ENCODE peak calls at places on chromosome 5, in five cellular contexts. One of them, this sample, is unnamed.

GRCh38 chr5:154934881-154935280 is 3.1 kb downstream of the GEMIN5 start:
- DNase-seq in GM20000: no peak
- DNase-seq in HFF-Myc: no peak
- DNase-seq in spleen: no peak
- DNase-seq in transverse colon: no peak
- DNase-seq in this sample: no peak

GRCh38 chr5:76801803-76802195 is 17.0 kb upstream of the F2RL1 start:
- DNase-seq in GM20000: no peak
- DNase-seq in HFF-Myc: no peak
- DNase-seq in transverse colon: no peak
- DNase-seq in spleen: no peak
- DNase-seq in this sample: no peak

GRCh38 chr5:181207214-181207959 is 2.4 kb upstream of the TRIM7 start:
- DNase-seq in spleen: peak; percentile 85
- DNase-seq in HFF-Myc: peak; percentile 87
- DNase-seq in GM20000: peak; percentile 63
- DNase-seq in transverse colon: peak; percentile 80
- DNase-seq in this sample: peak; percentile 74

GRCh38 chr5:173202266-173202875 is 32.6 kb downstream of the NKX2-5 start:
- DNase-seq in HFF-Myc: no peak
- DNase-seq in transverse colon: no peak
- DNase-seq in GM20000: no peak
- DNase-seq in spleen: no peak
- DNase-seq in this sample: no peak

GRCh38 chr5:167759411-167759821 is 532.0 kb upstream of the WWC1 start:
- DNase-seq in transverse colon: no peak
- DNase-seq in HFF-Myc: no peak
- DNase-seq in spleen: no peak
- DNase-seq in GM20000: no peak
- DNase-seq in this sample: no peak

GRCh38 chr5:107604146-107604910 is 66.4 kb downstream of the EFNA5 start:
- DNase-seq in spleen: no peak
- DNase-seq in GM20000: no peak
- DNase-seq in HFF-Myc: no peak
- DNase-seq in transverse colon: no peak
- DNase-seq in this sample: no peak

GRCh38 chr5:73544429-73545402 is 20.7 kb downstream of the ANKRA2 start:
- DNase-seq in GM20000: no peak
- DNase-seq in HFF-Myc: no peak
- DNase-seq in spleen: no peak
- DNase-seq in transverse colon: peak; percentile 82
- DNase-seq in this sample: no peak

GRCh38 chr5:119221330-119221729 is 134.5 kb upstream of the TNFAIP8 start:
- DNase-seq in transverse colon: no peak
- DNase-seq in HFF-Myc: no peak
- DNase-seq in spleen: no peak
- DNase-seq in GM20000: no peak
- DNase-seq in this sample: no peak

GRCh38 chr5:87120518-87121314 is 147.0 kb upstream of the RASA1 start:
- DNase-seq in transverse colon: no peak
- DNase-seq in GM20000: no peak
- DNase-seq in spleen: no peak
- DNase-seq in HFF-Myc: peak; percentile 79
- DNase-seq in this sample: peak; percentile 74

GRCh38 chr5:139910901-139911300 is 115.3 kb downstream of the PSD2 start:
- DNase-seq in GM20000: no peak
- DNase-seq in transverse colon: no peak
- DNase-seq in HFF-Myc: no peak
- DNase-seq in spleen: peak; percentile 38
- DNase-seq in this sample: no peak

GRCh38 chr5:180644825-180645608 is 4.4 kb downstream of the FLT4 start:
- DNase-seq in GM20000: no peak
- DNase-seq in transverse colon: peak; percentile 6
- DNase-seq in HFF-Myc: no peak
- DNase-seq in spleen: peak; percentile 90
- DNase-seq in this sample: no peak

GRCh38 chr5:119315516-119315949 is 40.3 kb upstream of the TNFAIP8 start:
- DNase-seq in GM20000: peak; percentile 69
- DNase-seq in HFF-Myc: no peak
- DNase-seq in transverse colon: no peak
- DNase-seq in spleen: peak; percentile 77
- DNase-seq in this sample: no peak

GRCh38 chr5:98694902-98695301 is 78.6 kb upstream of the RGMB start:
- DNase-seq in spleen: no peak
- DNase-seq in transverse colon: no peak
- DNase-seq in HFF-Myc: no peak
- DNase-seq in GM20000: no peak
- DNase-seq in this sample: no peak

GRCh38 chr5:117713585-117714198 is 1139.1 kb upstream of the SEMA6A start:
- DNase-seq in HFF-Myc: no peak
- DNase-seq in spleen: no peak
- DNase-seq in GM20000: no peak
- DNase-seq in transverse colon: no peak
- DNase-seq in this sample: no peak

GRCh38 chr5:43631182-43631910 is 28.4 kb downstream of the NNT start:
- DNase-seq in transverse colon: peak; percentile 19
- DNase-seq in HFF-Myc: peak; percentile 88
- DNase-seq in GM20000: peak; percentile 45
- DNase-seq in spleen: no peak
- DNase-seq in this sample: no peak

GRCh38 chr5:179427676-179428056 is 82.4 kb upstream of the ADAMTS2 start:
- DNase-seq in spleen: peak; percentile 68
- DNase-seq in HFF-Myc: no peak
- DNase-seq in transverse colon: no peak
- DNase-seq in GM20000: no peak
- DNase-seq in this sample: no peak

GRCh38 chr5:142014911-142015584 is 2.2 kb upstream of the GNPDA1 start:
- DNase-seq in GM20000: peak; percentile 75
- DNase-seq in transverse colon: no peak
- DNase-seq in spleen: no peak
- DNase-seq in HFF-Myc: peak; percentile 40
- DNase-seq in this sample: no peak

GRCh38 chr5:74945561-74946165 is 79.5 kb upstream of the FAM169A start:
- DNase-seq in transverse colon: no peak
- DNase-seq in HFF-Myc: no peak
- DNase-seq in spleen: no peak
- DNase-seq in GM20000: peak; percentile 14
- DNase-seq in this sample: no peak

GRCh38 chr5:53926026-53926425 is 365.6 kb downstream of the NDUFS4 start:
- DNase-seq in spleen: no peak
- DNase-seq in HFF-Myc: no peak
- DNase-seq in transverse colon: no peak
- DNase-seq in GM20000: no peak
- DNase-seq in this sample: no peak

GRCh38 chr5:141881886-141882285 is 3.7 kb upstream of the PCDH1 start:
- DNase-seq in transverse colon: no peak
- DNase-seq in spleen: no peak
- DNase-seq in GM20000: no peak
- DNase-seq in HFF-Myc: no peak
- DNase-seq in this sample: no peak

GRCh38 chr5:89595065-89595464 is 712.1 kb upstream of the MEF2C start:
- DNase-seq in GM20000: no peak
- DNase-seq in HFF-Myc: no peak
- DNase-seq in spleen: no peak
- DNase-seq in transverse colon: no peak
- DNase-seq in this sample: no peak

GRCh38 chr5:154677921-154678320 is 77.3 kb upstream of the LARP1 start:
- DNase-seq in transverse colon: no peak
- DNase-seq in HFF-Myc: no peak
- DNase-seq in spleen: no peak
- DNase-seq in GM20000: no peak
- DNase-seq in this sample: no peak

GRCh38 chr5:154242964-154243376 is 52.4 kb downstream of the GALNT10 start:
- DNase-seq in HFF-Myc: no peak
- DNase-seq in GM20000: peak; percentile 31
- DNase-seq in spleen: no peak
- DNase-seq in transverse colon: no peak
- DNase-seq in this sample: no peak

GRCh38 chr5:16856531-16856930 is 79.6 kb downstream of the MYO10 start:
- DNase-seq in GM20000: no peak
- DNase-seq in spleen: no peak
- DNase-seq in transverse colon: no peak
- DNase-seq in HFF-Myc: no peak
- DNase-seq in this sample: no peak

GRCh38 chr5:172594431-172594830 is 46.6 kb upstream of the NEURL1B start:
- DNase-seq in GM20000: no peak
- DNase-seq in HFF-Myc: no peak
- DNase-seq in spleen: no peak
- DNase-seq in transverse colon: no peak
- DNase-seq in this sample: no peak

GRCh38 chr5:35046754-35047153 is 995 bp downstream of the AGXT2 start:
- DNase-seq in spleen: no peak
- DNase-seq in GM20000: no peak
- DNase-seq in HFF-Myc: peak; percentile 74
- DNase-seq in transverse colon: no peak
- DNase-seq in this sample: peak; percentile 85

GRCh38 chr5:109298794-109299193 is 111.0 kb downstream of the PJA2 start:
- DNase-seq in GM20000: no peak
- DNase-seq in transverse colon: no peak
- DNase-seq in HFF-Myc: no peak
- DNase-seq in spleen: no peak
- DNase-seq in this sample: no peak

GRCh38 chr5:6448622-6449464 is at the start of gene UBE2QL1:
- DNase-seq in transverse colon: peak; percentile 19
- DNase-seq in spleen: peak; percentile 76
- DNase-seq in HFF-Myc: no peak
- DNase-seq in GM20000: peak; percentile 68
- DNase-seq in this sample: no peak

GRCh38 chr5:80866372-80866771 is 93.8 kb upstream of the RASGRF2 start:
- DNase-seq in HFF-Myc: no peak
- DNase-seq in transverse colon: no peak
- DNase-seq in GM20000: no peak
- DNase-seq in spleen: no peak
- DNase-seq in this sample: no peak

GRCh38 chr5:66757219-66757833 is 161.1 kb downstream of the MAST4 start:
- DNase-seq in transverse colon: peak; percentile 39
- DNase-seq in spleen: no peak
- DNase-seq in GM20000: peak; percentile 51
- DNase-seq in HFF-Myc: peak; percentile 11
- DNase-seq in this sample: no peak

GRCh38 chr5:1020461-1020961 is 11.9 kb downstream of the NKD2 start:
- DNase-seq in HFF-Myc: no peak
- DNase-seq in spleen: peak; percentile 67
- DNase-seq in GM20000: no peak
- DNase-seq in transverse colon: no peak
- DNase-seq in this sample: no peak

GRCh38 chr5:11302663-11303062 is 541.6 kb upstream of the DAP start:
- DNase-seq in transverse colon: no peak
- DNase-seq in spleen: no peak
- DNase-seq in GM20000: no peak
- DNase-seq in HFF-Myc: no peak
- DNase-seq in this sample: no peak

GRCh38 chr5:19492861-19493260 is 495.1 kb downstream of the CDH18 start:
- DNase-seq in transverse colon: no peak
- DNase-seq in GM20000: no peak
- DNase-seq in HFF-Myc: no peak
- DNase-seq in spleen: no peak
- DNase-seq in this sample: no peak

GRCh38 chr5:19488786-19489185 is 499.2 kb downstream of the CDH18 start:
- DNase-seq in transverse colon: no peak
- DNase-seq in GM20000: no peak
- DNase-seq in HFF-Myc: no peak
- DNase-seq in spleen: no peak
- DNase-seq in this sample: no peak

GRCh38 chr5:19487484-19487883 is 500.5 kb downstream of the CDH18 start:
- DNase-seq in GM20000: no peak
- DNase-seq in HFF-Myc: no peak
- DNase-seq in transverse colon: no peak
- DNase-seq in spleen: no peak
- DNase-seq in this sample: no peak
- TF ChIP-seq CTCF in GM20000: no peak
- TF ChIP-seq CTCF in HFF-Myc: no peak
- TF ChIP-seq CTCF in transverse colon: no peak
- TF ChIP-seq CTCF in spleen: no peak
- TF ChIP-seq CTCF in this sample: no peak

DNA sequence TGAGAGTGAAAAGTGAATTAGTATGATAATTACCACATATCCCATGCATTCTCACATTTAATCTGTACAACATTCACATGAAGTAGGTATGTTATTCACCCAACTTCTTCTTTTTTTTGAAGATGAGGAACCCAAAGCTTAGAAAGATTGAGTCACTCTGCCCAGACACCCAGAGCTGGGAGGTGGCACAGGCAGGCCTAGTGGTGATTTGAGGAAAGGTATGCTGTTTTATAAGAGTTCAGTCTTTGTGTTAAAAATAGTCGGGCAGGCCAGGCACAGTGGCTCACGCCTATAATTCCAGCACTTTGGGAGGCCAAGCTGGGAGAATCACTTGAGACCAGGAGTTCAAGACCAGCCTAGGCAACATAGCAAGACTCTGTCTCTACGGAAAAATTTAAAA is 285.3 kb downstream of the NR3C1 start:
- DNase-seq in GM20000: no peak
- DNase-seq in HFF-Myc: no peak
- DNase-seq in spleen: peak; percentile 78
- DNase-seq in transverse colon: no peak
- DNase-seq in this sample: no peak
- TF ChIP-seq CTCF in GM20000: no peak
- TF ChIP-seq CTCF in HFF-Myc: no peak
- TF ChIP-seq CTCF in spleen: no peak
- TF ChIP-seq CTCF in transverse colon: no peak
- TF ChIP-seq CTCF in this sample: no peak

DNA sequence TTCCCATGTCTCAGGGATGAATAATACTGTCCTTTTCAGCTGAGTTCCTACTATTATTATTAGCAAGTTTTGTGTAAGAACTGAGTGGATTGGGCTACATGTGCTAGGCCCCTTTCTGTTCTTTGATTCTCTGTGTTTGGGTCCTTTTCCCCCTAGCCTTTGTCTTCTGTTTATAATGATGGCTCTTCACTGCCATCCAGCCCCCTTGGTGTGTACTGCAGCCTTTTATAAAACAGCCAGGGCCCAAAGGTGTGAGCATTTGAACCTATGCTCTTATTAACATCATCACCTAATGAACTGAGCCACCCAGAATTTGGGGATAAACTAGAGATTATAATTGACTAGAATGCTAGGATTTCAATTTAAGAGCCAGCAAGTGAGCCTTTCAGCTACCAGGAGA is 52.6 kb downstream of the PLAC8L1 start:
- DNase-seq in GM20000: no peak
- DNase-seq in HFF-Myc: no peak
- DNase-seq in spleen: no peak
- DNase-seq in transverse colon: no peak
- DNase-seq in this sample: no peak
- TF ChIP-seq CTCF in GM20000: peak; percentile 22
- TF ChIP-seq CTCF in HFF-Myc: peak; percentile 24
- TF ChIP-seq CTCF in spleen: no peak
- TF ChIP-seq CTCF in transverse colon: peak; percentile 17
- TF ChIP-seq CTCF in this sample: peak; percentile 26

DNA sequence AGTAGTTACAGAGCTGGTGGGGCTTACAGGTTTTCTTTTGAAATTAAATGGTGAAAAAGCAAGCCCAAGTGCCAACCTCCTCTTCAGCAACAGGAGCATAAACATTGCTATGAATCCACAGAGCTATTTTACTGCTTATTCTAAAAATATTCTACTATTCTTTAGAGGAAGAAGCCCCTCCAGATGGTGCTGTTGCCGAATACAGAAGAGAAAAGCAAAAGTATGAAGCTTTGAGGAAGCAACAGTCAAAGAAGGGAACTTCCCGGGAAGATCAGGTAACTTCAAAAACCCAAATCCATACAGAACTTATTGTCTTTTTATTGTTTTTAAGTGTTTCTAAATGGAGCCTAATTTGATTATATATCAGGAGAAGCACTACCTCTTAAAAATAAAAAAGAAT is 202.8 kb downstream of the CWC27 start:
- DNase-seq in spleen: no peak
- DNase-seq in transverse colon: no peak
- DNase-seq in HFF-Myc: no peak
- DNase-seq in GM20000: no peak
- DNase-seq in this sample: no peak
- TF ChIP-seq CTCF in spleen: no peak
- TF ChIP-seq CTCF in transverse colon: no peak
- TF ChIP-seq CTCF in HFF-Myc: no peak
- TF ChIP-seq CTCF in GM20000: no peak
- TF ChIP-seq CTCF in this sample: peak; percentile 22

This sample was measured in BJ.